ENCODE peak calls at places on chromosomes 13 and 19, in seven cellular contexts. V is GM12865, R is fibroblast of mammary gland, D is sigmoid colon, J is ovary, B is astrocyte of the spinal cord, W is lower lobe of right lung. E is an unnamed sample.

GRCh38 chr13:52158629-52159158 is 703 bp downstream of the NEK3 start:
- DNase-seq in R (peak; percentile 49), B (peak; percentile 41), V (peak; percentile 54), W (peak; percentile 46), D (peak; percentile 67), J (peak; percentile 36), E (peak; percentile 42)

GRCh38 chr19:34645551-34645950 is 31.4 kb downstream of the SCGB2B2 start:
- DNase-seq in B (no peak), J (no peak), V (no peak), W (no peak), D (no peak), R (no peak), E (no peak)

GRCh38 chr13:50080158-50080855 is 65.1 kb downstream of the KCNRG start:
- DNase-seq in J (no peak), V (peak; percentile 47), B (peak; percentile 63), W (no peak), D (peak; percentile 70), R (peak; percentile 52), E (peak; percentile 61)

GRCh38 chr19:46404039-46404883 is 9.1 kb downstream of the CCDC8 start:
- DNase-seq in B (peak; percentile 34), W (peak; percentile 59), V (no peak), J (peak; percentile 64), D (peak; percentile 82), R (peak; percentile 61), E (peak; percentile 41)

GRCh38 chr13:41001695-41002094 is 17.4 kb downstream of the ELF1 start:
- DNase-seq in B (no peak), W (no peak), J (no peak), V (no peak), D (no peak), R (no peak), E (no peak)

GRCh38 chr19:6108721-6109633 is 1.3 kb downstream of the RFX2 start:
- DNase-seq in J (peak; percentile 85), B (peak; percentile 68), D (peak; percentile 90), R (peak; percentile 59), V (peak; percentile 25), W (peak; percentile 74), E (peak; percentile 75)

GRCh38 chr19:38785187-38785699 is 3.8 kb upstream of the LGALS7B start:
- DNase-seq in W (peak; percentile 6), R (no peak), B (no peak), D (no peak), V (no peak), J (no peak), E (no peak)

GRCh38 chr19:55831846-55832245 is at the start of gene NLRP11:
- DNase-seq in R (no peak), W (no peak), B (no peak), J (no peak), D (no peak), V (no peak), E (no peak)

GRCh38 chr19:5534787-5535586 is 32.8 kb downstream of the TINCR start:
- DNase-seq in R (peak; percentile 21), D (no peak), W (no peak), B (no peak), V (peak; percentile 5), J (no peak), E (no peak)

GRCh38 chr19:5951338-5951861 is 26.5 kb downstream of the RANBP3 start:
- DNase-seq in W (peak; percentile 54), V (no peak), D (peak; percentile 66), B (no peak), J (no peak), R (no peak), E (no peak)

GRCh38 chr13:25377244-25377962 is 5.6 kb downstream of the ATP8A2 start:
- DNase-seq in W (no peak), D (no peak), B (no peak), J (no peak), R (no peak), V (no peak), E (no peak)

GRCh38 chr13:107305178-107305577 is 737.2 kb upstream of the ARGLU1 start:
- DNase-seq in R (no peak), J (no peak), V (no peak), B (no peak), D (no peak), W (no peak), E (no peak)

GRCh38 chr13:73548444-73548843 is 489.6 kb downstream of the KLF5 start:
- DNase-seq in J (no peak), V (no peak), D (no peak), B (no peak), R (no peak), W (no peak), E (no peak)

GRCh38 chr19:10815969-10816635 is 19.9 kb downstream of the TMED1 start:
- DNase-seq in D (no peak), R (peak; percentile 68), B (no peak), W (no peak), V (no peak), J (no peak), E (no peak)

GRCh38 chr19:3068071-3068470 is 5.8 kb upstream of the TLE5 start:
- DNase-seq in V (no peak), B (no peak), R (no peak), W (no peak), J (no peak), D (no peak), E (no peak)

GRCh38 chr19:35013820-35014754 is 14.0 kb downstream of the GRAMD1A start:
- DNase-seq in W (no peak), V (peak; percentile 47), J (no peak), B (no peak), R (no peak), D (peak; percentile 64), E (no peak)

GRCh38 chr13:92967923-92968322 is 258.7 kb upstream of the GPC6 start:
- DNase-seq in D (no peak), V (no peak), J (no peak), R (peak; percentile 37), B (peak; percentile 18), W (no peak), E (peak; percentile 23)

GRCh38 chr19:13938361-13939027 is at the start of gene PODNL1:
- DNase-seq in W (no peak), D (no peak), R (peak; percentile 56), V (no peak), B (peak; percentile 70), J (no peak), E (peak; percentile 64)

GRCh38 chr13:59279024-59279423 is 884.7 kb downstream of the DIAPH3 start:
- DNase-seq in D (no peak), W (no peak), V (no peak), B (no peak), R (no peak), J (no peak), E (no peak)
- TF ChIP-seq CTCF in D (no peak), W (no peak), V (no peak), B (no peak), R (no peak), J (no peak), E (no peak)

DNA sequence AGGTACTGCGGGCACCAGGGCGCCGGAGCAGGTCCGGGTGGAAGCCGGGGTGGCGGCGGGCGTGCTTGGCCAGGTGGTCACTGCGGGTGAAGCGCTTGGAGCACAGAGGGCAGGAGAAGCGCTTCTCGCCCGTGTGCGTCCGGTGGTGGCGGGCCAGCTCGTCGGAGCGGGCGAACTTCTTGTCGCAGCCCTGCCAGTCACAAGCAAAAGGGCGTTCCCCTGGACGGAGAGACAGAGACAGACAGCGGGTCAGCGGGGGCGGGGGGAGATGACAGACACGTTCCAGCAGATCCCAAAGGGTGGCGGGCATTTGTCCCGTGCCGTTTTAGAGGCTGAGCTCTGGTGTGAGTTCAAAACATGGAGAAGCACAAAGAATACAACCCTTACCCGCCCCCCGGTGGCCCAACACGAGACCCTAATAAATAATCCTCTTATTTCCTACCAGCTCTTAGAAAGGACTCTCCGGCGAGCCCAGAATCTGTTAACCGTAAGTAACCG is 6.3 kb upstream of the REXO1 start:
- DNase-seq in R (no peak), V (no peak), B (no peak), W (peak; percentile 72), J (no peak), D (peak; percentile 69), E (no peak)
- H3K4me3 ChIP-seq in R (no peak overlapping the region), V (no peak overlapping the region), B (no peak overlapping the region), W (peak overlapping the region; percentile 60), J (no peak overlapping the region), D (no peak overlapping the region), E (no peak overlapping the region)

DNA sequence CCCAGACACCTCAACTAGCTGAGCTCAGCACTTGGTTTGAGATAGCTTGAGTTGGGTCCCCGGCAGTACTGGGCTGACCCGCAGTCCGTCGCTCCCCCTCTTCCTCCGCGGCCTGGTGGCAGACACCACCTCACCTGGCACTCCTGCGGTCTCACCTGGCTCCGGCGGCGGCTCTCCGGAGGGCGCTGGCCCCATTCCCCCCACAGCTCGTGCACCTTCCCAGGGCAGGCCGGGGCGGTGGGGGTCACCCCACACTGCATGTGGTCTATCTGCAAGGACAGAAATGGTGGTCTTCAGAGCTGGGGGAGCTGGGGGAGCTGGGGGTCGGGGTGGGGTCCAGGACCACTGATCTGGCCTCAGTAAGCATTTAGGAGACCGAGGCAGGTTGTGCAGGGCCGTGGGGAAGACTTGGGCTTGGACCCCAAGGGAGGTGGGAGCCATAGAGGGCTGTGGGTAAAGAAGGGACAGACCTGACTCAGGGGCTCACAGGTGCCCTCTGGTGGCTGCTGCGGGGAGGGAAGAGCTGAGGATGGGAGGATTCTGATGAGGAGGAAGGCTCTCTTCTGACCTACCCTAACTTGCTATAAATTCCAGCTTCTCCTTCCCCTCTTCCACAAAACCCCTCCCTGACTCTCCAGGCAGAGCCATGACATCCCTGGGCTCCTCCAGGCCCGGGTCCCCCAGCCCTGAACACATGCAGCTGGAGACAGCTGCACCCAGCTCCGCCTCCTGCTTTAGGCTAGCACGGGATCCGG is 6.7 kb upstream of the PLIN4 start:
- DNase-seq in R (peak; percentile 46), V (peak; percentile 62), D (no peak), B (peak; percentile 31), W (no peak), J (peak; percentile 71), E (peak; percentile 58)
- TF ChIP-seq CTCF in R (peak; percentile 83), V (peak; percentile 91), D (peak; percentile 27), B (peak; percentile 93), W (peak; percentile 68), J (peak; percentile 34), E (peak; percentile 90)

GRCh38 chr19:32874605-32875004 is 5.0 kb upstream of the SLC7A9 start:
- DNase-seq in D (no peak), B (no peak), J (no peak), V (no peak), R (no peak), W (no peak), E (no peak)

GRCh38 chr19:32875428-32875827 is 5.9 kb upstream of the SLC7A9 start:
- DNase-seq in W (no peak), B (no peak), R (no peak), V (no peak), D (no peak), J (no peak), E (no peak)

GRCh38 chr19:32877323-32877912 is 7.9 kb upstream of the SLC7A9 start:
- DNase-seq in V (no peak), J (no peak), R (no peak), B (no peak), W (no peak), D (no peak), E (no peak)

GRCh38 chr19:32876919-32877285 is 7.3 kb upstream of the SLC7A9 start:
- DNase-seq in W (no peak), J (no peak), B (peak; percentile 82), D (no peak), V (no peak), R (peak; percentile 40), E (peak; percentile 13)

GRCh38 chr19:32876236-32876918 is 6.8 kb upstream of the SLC7A9 start:
- DNase-seq in B (no peak), D (no peak), W (no peak), V (no peak), R (no peak), J (no peak), E (no peak)
- H3K4me3 ChIP-seq in B (no peak overlapping the region), D (no peak overlapping the region), W (no peak overlapping the region), V (no peak overlapping the region), R (no peak overlapping the region), J (no peak overlapping the region), E (no peak overlapping the region)